ENCODE peak calls at places on chromosomes 3 and 15, in four cellular contexts. Y is cardiac fibroblast, G is tibial artery, Z is glutamatergic neuron. V is an unnamed sample.
A peak's percentile ranks its signal among the peaks of the same experiment; 100 is the strongest.

GRCh38 chr3:124972457-124972856 is 37.9 kb upstream of the MUC13 start:
- DNase-seq in Y (no peak), G (no peak), Z (no peak), V (no peak)

GRCh38 chr15:61169904-61170695 is 59.0 kb downstream of the RORA start:
- DNase-seq in Y (no peak), G (no peak), Z (no peak), V (no peak)

GRCh38 chr15:85389774-85390173 is 9.4 kb downstream of the AKAP13 start:
- DNase-seq in Y (no peak), G (no peak), Z (no peak), V (no peak)

GRCh38 chr3:16357698-16358097 is 92.7 kb downstream of the OXNAD1 start:
- DNase-seq in Y (peak; percentile 19), G (no peak), Z (no peak), V (no peak)

GRCh38 chr3:8713901-8714759 is 19.5 kb upstream of the CAV3 start:
- DNase-seq in Y (no peak), G (no peak), Z (peak; percentile 47), V (peak; percentile 68)

GRCh38 chr3:195139876-195140240 is 131.1 kb downstream of the XXYLT1 start:
- DNase-seq in Y (no peak), G (no peak), Z (no peak), V (no peak)

GRCh38 chr15:42401544-42402478 is 42.5 kb downstream of the CAPN3 start:
- DNase-seq in Y (no peak), G (no peak), Z (no peak), V (no peak)

GRCh38 chr15:62392411-62392810 is 227.3 kb upstream of the C2CD4B start:
- DNase-seq in Y (peak; percentile 27), G (no peak), Z (peak; percentile 24), V (no peak)

GRCh38 chr3:133097214-133097613 is 59.0 kb downstream of the TMEM108 start:
- DNase-seq in Y (peak; percentile 27), G (no peak), Z (no peak), V (no peak)

GRCh38 chr3:194091141-194091540 is 44.8 kb upstream of the HES1 start:
- DNase-seq in Y (no peak), G (no peak), Z (no peak), V (no peak)

GRCh38 chr15:65847977-65848376 is 21.3 kb upstream of the RAB11A start:
- DNase-seq in Y (no peak), G (no peak), Z (no peak), V (no peak)

GRCh38 chr3:123790254-123791072 is 93.7 kb downstream of the MYLK start:
- DNase-seq in Y (no peak), G (no peak), Z (no peak), V (no peak)

GRCh38 chr15:74396445-74397238 is 29.2 kb upstream of the CYP11A1 start:
- DNase-seq in Y (no peak), G (no peak), Z (no peak), V (peak; percentile 81)

GRCh38 chr3:193788189-193788946 is 195.4 kb downstream of the OPA1 start:
- DNase-seq in Y (peak; percentile 77), G (no peak), Z (peak; percentile 62), V (peak; percentile 93)

GRCh38 chr3:195001961-195002861 is 268.7 kb downstream of the XXYLT1 start:
- DNase-seq in Y (peak; percentile 55), G (peak; percentile 63), Z (peak; percentile 73), V (peak; percentile 83)

GRCh38 chr3:46359748-46360509 is 6.0 kb downstream of the CCR2 start:
- DNase-seq in Y (no peak), G (no peak), Z (no peak), V (no peak)

GRCh38 chr3:72260590-72260914 is 475.6 kb upstream of the PROK2 start:
- DNase-seq in Y (no peak), G (no peak), Z (no peak), V (no peak)

GRCh38 chr3:160830792-160831191 is 74.8 kb downstream of the PPM1L start:
- DNase-seq in Y (no peak), G (no peak), Z (no peak), V (no peak)

GRCh38 chr15:79924379-79924778 is 27.6 kb upstream of the MTHFS start:
- DNase-seq in Y (no peak), G (no peak), Z (no peak), V (no peak)

GRCh38 chr3:27094721-27095120 is 274.5 kb downstream of the NEK10 start:
- DNase-seq in Y (peak; percentile 16), G (no peak), Z (no peak), V (no peak)

GRCh38 chr3:191499307-191500125 is 38.6 kb downstream of the PYDC2 start:
- DNase-seq in Y (peak; percentile 48), G (no peak), Z (peak; percentile 29), V (no peak)

GRCh38 chr15:79101866-79102581 is 11.4 kb upstream of the RASGRF1 start:
- DNase-seq in Y (peak; percentile 11), G (no peak), Z (no peak), V (no peak)

GRCh38 chr15:25408428-25408827 is 30.4 kb downstream of the UBE3A start:
- DNase-seq in Y (peak; percentile 39), G (no peak), Z (no peak), V (no peak)

GRCh38 chr3:31729082-31729481 is 196.4 kb downstream of the STT3B start:
- DNase-seq in Y (no peak), G (no peak), Z (no peak), V (no peak)

GRCh38 chr3:42815826-42816225 is 6.6 kb downstream of the ACKR2 start:
- DNase-seq in Y (no peak), G (no peak), Z (no peak), V (no peak)

GRCh38 chr3:160053048-160053391 is 64.4 kb downstream of the IL12A start:
- DNase-seq in Y (no peak), G (no peak), Z (no peak), V (no peak)

GRCh38 chr15:51162865-51163762 is 68.4 kb upstream of the TNFAIP8L3 start:
- DNase-seq in Y (peak; percentile 77), G (peak; percentile 81), Z (peak; percentile 76), V (peak; percentile 87)

GRCh38 chr15:52523192-52523591 is 5.5 kb downstream of the MYO5A start:
- DNase-seq in Y (peak; percentile 41), G (no peak), Z (no peak), V (no peak)